ENCODE peak calls at places on chromosomes 11 and 22, in seven cellular contexts. V is mucosa of descending colon; N is gastrocnemius medialis; H is CD8-positive, alpha-beta T cell; Q is DND-41; O is upper lobe of right lung; Z is left lung. L is an unnamed sample.
A peak's percentile ranks its signal among the peaks of the same experiment; 100 is the strongest.

GRCh38 chr11:74577624-74578396 is 14.6 kb upstream of the POLD3 start:
- ATAC-seq in V (peak; percentile 2), H (no peak), O (no peak), N (no peak), Z (no peak), Q (no peak), L (no peak)

GRCh38 chr11:16511109-16511806 is 154.9 kb upstream of the SOX6 start:
- ATAC-seq in V (no peak), H (no peak), N (peak; percentile 94), Z (no peak), Q (no peak), O (no peak), L (no peak)

GRCh38 chr22:42562282-42562681 is 8.5 kb downstream of the SERHL2 start:
- ATAC-seq in Q (peak; percentile 15), O (peak; percentile 16), Z (no peak), V (peak; percentile 28), H (no peak), N (no peak), L (no peak)

GRCh38 chr22:35024364-35024692 is 41.6 kb upstream of the ISX start:
- ATAC-seq in Z (no peak), V (no peak), N (no peak), Q (no peak), H (no peak), O (no peak), L (no peak)

GRCh38 chr11:132284048-132284447 is 913.6 kb downstream of the NTM start:
- ATAC-seq in Z (no peak), N (no peak), Q (no peak), V (no peak), H (no peak), O (no peak), L (no peak)

GRCh38 chr11:61967924-61968757 is 707 bp upstream of the FTH1 start:
- ATAC-seq in N (peak; percentile 4), Z (no peak), Q (peak; percentile 13), O (peak; percentile 3), H (peak; percentile 1), V (peak; percentile 5), L (no peak)

GRCh38 chr22:45007247-45007945 is 2.4 kb downstream of the PHF21B start:
- ATAC-seq in O (peak; percentile 44), Z (peak; percentile 49), N (no peak), Q (no peak), H (no peak), V (no peak), L (peak; percentile 46)

GRCh38 chr11:125063429-125064043 is 431 bp downstream of the SLC37A2 start:
- ATAC-seq in Z (no peak), O (peak; percentile 18), Q (no peak), N (no peak), H (no peak), V (peak; percentile 9), L (no peak)

GRCh38 chr11:23995891-23996290 is 501.0 kb upstream of the LUZP2 start:
- ATAC-seq in H (no peak), Z (no peak), Q (no peak), N (no peak), O (no peak), V (peak; percentile 93), L (no peak)

GRCh38 chr11:28243057-28243456 is 134.9 kb downstream of the METTL15 start:
- ATAC-seq in Z (no peak), V (no peak), Q (no peak), O (no peak), H (no peak), N (no peak), L (no peak)

GRCh38 chr11:102709211-102709980 is 3.8 kb upstream of the MMP27 start:
- ATAC-seq in H (no peak), V (no peak), Q (no peak), N (no peak), Z (no peak), O (peak; percentile 49), L (peak; percentile 36)

GRCh38 chr11:14611939-14612338 is 31.7 kb upstream of the PDE3B start:
- ATAC-seq in H (no peak), Z (peak; percentile 52), N (no peak), O (peak; percentile 76), V (peak; percentile 9), Q (peak; percentile 44), L (no peak)

GRCh38 chr11:67483901-67484665 is 1.3 kb downstream of the AIP start:
- ATAC-seq in V (peak; percentile 2), H (peak; percentile 51), Q (peak; percentile 46), N (no peak), O (no peak), Z (no peak), L (no peak)

GRCh38 chr22:27581688-27582087 is 219.9 kb downstream of the MN1 start:
- ATAC-seq in O (peak; percentile 46), Z (peak; percentile 69), N (peak; percentile 71), Q (no peak), H (no peak), V (peak; percentile 68), L (peak; percentile 89)

GRCh38 chr11:94025695-94026394 is 4.7 kb downstream of the HEPHL1 start:
- ATAC-seq in H (no peak), Z (no peak), O (no peak), Q (no peak), V (no peak), N (no peak), L (no peak)

GRCh38 chr22:39937881-39938280 is 22.3 kb upstream of the TMA7B start:
- ATAC-seq in Q (no peak), H (peak; percentile 55), V (peak; percentile 39), O (no peak), N (no peak), Z (no peak), L (no peak)

GRCh38 chr22:31343235-31344191 is 2.6 kb downstream of the PATZ1 start:
- ATAC-seq in Q (no peak), O (peak; percentile 61), V (peak; percentile 42), H (no peak), N (no peak), Z (peak; percentile 57), L (no peak)

GRCh38 chr22:38461414-38462081 is 6.3 kb upstream of the KDELR3 start:
- ATAC-seq in H (peak; percentile 79), Z (peak; percentile 93), N (peak; percentile 76), Q (peak; percentile 91), V (peak; percentile 81), O (peak; percentile 89), L (peak; percentile 84)
- H3K4me3 ChIP-seq in H (no peak overlapping the region), Z (no peak overlapping the region), N (peak overlapping the region; percentile 3), Q (no peak overlapping the region), V (no peak overlapping the region), O (peak overlapping the region; percentile 9), L (peak overlapping the region; percentile 29)

GRCh38 chr22:37542959-37543358 is 17.3 kb upstream of the CDC42EP1 start:
- ATAC-seq in O (no peak), N (no peak), Z (no peak), H (no peak), Q (no peak), V (no peak), L (no peak)

GRCh38 chr22:37546436-37547248 is 13.6 kb upstream of the CDC42EP1 start:
- ATAC-seq in O (peak; percentile 47), N (peak; percentile 59), H (no peak), Q (no peak), Z (peak; percentile 48), V (peak; percentile 6), L (peak; percentile 60)

GRCh38 chr22:37544955-37545702 is 15.2 kb upstream of the CDC42EP1 start:
- ATAC-seq in V (peak; percentile 75), H (peak; percentile 54), N (peak; percentile 51), Z (peak; percentile 70), Q (peak; percentile 39), O (peak; percentile 81), L (peak; percentile 18)

GRCh38 chr22:37547249-37547741 is 13.0 kb upstream of the CDC42EP1 start:
- ATAC-seq in H (no peak), Z (no peak), O (no peak), V (no peak), Q (no peak), N (no peak), L (no peak)

DNA sequence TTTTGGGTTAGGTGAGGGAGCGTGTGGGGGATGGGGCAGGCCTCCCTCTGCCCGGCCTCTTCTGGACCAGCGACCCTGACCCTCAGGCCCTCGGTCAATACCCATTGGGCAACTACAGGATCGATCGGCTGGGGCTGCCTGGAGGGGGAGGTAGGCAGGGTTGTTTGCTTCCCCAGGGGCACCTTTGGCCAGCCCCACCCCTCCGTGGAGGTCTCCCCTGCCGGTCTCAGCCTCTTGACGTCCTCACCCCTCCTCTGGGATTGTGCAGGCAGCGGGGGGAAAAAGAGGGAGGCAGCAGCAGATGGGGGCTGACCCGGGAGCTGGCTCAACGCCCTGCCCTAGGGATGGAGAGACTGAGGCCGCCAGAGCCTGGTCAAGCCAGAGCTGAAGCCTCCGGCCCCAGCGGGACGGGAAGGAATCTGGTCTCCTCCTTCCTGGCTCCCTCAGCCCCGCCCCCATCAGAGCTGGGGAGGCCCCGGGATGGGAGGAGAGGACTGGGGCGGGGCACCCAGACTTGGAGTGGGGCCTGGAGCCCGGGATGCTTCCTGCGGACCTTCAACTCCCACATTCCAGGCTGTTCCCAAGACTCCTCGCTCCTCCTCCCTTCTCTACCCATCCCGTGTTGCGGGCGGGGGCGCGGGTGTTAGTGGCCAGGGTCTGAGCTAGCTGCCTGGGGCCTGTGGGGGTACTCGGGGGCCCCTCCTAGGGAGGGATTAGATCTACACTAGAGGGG is 14.4 kb upstream of the CDC42EP1 start:
- ATAC-seq in Q (no peak), V (peak; percentile 87), N (peak; percentile 66), O (peak; percentile 82), Z (peak; percentile 81), H (no peak), L (peak; percentile 92)
- H3K4me3 ChIP-seq in Q (no peak overlapping the region), V (no peak overlapping the region), N (peak overlapping the region; percentile 30), O (peak overlapping the region; percentile 29), Z (peak overlapping the region; percentile 14), H (no peak overlapping the region), L (no peak overlapping the region)

GRCh38 chr22:37283393-37283937 is 1.2 kb downstream of the CYTH4 start:
- ATAC-seq in Q (no peak), Z (peak; percentile 24), H (no peak), O (no peak), V (peak; percentile 50), N (no peak), L (no peak)

GRCh38 chr22:37282385-37282677 is at the start of gene CYTH4:
- ATAC-seq in V (peak; percentile 81), O (peak; percentile 79), H (peak; percentile 76), N (no peak), Z (peak; percentile 57), Q (no peak), L (peak; percentile 44)

GRCh38 chr22:37284126-37284806 is 2.0 kb downstream of the CYTH4 start:
- ATAC-seq in Q (no peak), Z (peak; percentile 31), V (no peak), O (peak; percentile 43), H (no peak), N (no peak), L (peak; percentile 19)

GRCh38 chr22:37285937-37286336 is 3.6 kb downstream of the CYTH4 start:
- ATAC-seq in O (no peak), N (no peak), V (no peak), Q (no peak), Z (no peak), H (no peak), L (no peak)

GRCh38 chr22:37284807-37285355 is 2.6 kb downstream of the CYTH4 start:
- ATAC-seq in Q (peak; percentile 86), H (peak; percentile 67), V (peak; percentile 65), Z (peak; percentile 77), O (peak; percentile 86), N (no peak), L (peak; percentile 80)
- H3K4me3 ChIP-seq in Q (no peak overlapping the region), H (peak overlapping the region; percentile 98), V (no peak overlapping the region), Z (peak overlapping the region; percentile 62), O (peak overlapping the region; percentile 59), N (no peak overlapping the region), L (peak overlapping the region; percentile 41)

DNA sequence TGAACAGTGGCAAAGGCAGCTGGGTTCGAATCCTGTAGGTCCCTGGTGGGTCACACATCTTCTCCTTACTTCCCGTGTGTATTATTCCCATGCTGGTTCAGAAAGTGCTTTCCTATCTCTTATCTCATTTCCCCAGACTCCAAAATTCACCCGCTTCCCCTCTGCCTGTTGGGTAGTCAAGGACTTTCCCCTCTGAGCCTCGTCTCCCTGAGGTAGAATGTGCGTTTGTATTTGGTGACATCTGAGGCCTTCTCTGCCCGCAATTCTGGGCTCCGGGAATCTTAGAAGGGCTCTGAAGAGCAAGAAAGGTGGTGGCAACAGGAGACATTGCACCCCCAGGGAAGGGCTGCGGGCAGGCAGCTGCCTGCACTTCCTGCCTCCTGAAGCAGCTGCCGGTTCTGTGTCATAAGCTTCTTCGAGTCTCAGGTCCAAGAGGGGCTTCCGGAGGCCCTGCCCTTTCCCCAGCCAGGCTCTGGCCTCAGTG is 5.9 kb downstream of the LRRC32 start:
- ATAC-seq in O (no peak), V (peak; percentile 15), Z (no peak), H (peak; percentile 63), N (no peak), Q (peak; percentile 82), L (no peak)
- H3K4me3 ChIP-seq in O (no peak overlapping the region), V (no peak overlapping the region), Z (no peak overlapping the region), H (no peak overlapping the region), N (no peak overlapping the region), Q (no peak overlapping the region), L (no peak overlapping the region)